ENCODE peak calls at places on chromosomes 1 and 21, in ten cellular contexts. B is brain microvascular endothelial cell, J is AG10803, K is AG04450, P is heart right ventricle, O is IMR-90, N is heart left ventricle, M is endothelial cell of umbilical vein, Z is NB4, U is fibroblast of mammary gland. D is an unnamed sample.

GRCh38 chr1:2592672-2593071 is 6.1 kb downstream of the PRXL2B start:
- DNase-seq in B (no peak), J (no peak), K (no peak), P (peak), O (no peak), N (no peak), M (no peak), Z (no peak), U (no peak), D (no peak)

GRCh38 chr1:198798923-198799386 is 160.1 kb downstream of the PTPRC start:
- DNase-seq in B (no peak), J (no peak), K (no peak), P (no peak), O (no peak), N (no peak), M (no peak), Z (peak), U (no peak), D (no peak)

GRCh38 chr1:41919764-41920397 is 1.2 kb upstream of the HIVEP3 start:
- DNase-seq in B (no peak), J (peak), K (no peak), P (peak), O (peak), N (peak), M (no peak), Z (peak), U (no peak), D (peak)

GRCh38 chr1:34868230-34869049 is 8.9 kb upstream of the SMIM12 start:
- DNase-seq in B (no peak), J (no peak), K (no peak), P (no peak), O (no peak), N (no peak), M (no peak), Z (no peak), U (no peak), D (no peak)

GRCh38 chr21:19995253-19995652 is 1003.0 kb upstream of the NCAM2 start:
- DNase-seq in B (no peak), J (no peak), K (no peak), P (no peak), O (no peak), N (no peak), M (no peak), Z (peak), U (no peak), D (no peak)

GRCh38 chr1:208027861-208028260 is 116.9 kb upstream of the CD34 start:
- DNase-seq in B (no peak), J (peak), K (no peak), P (no peak), O (no peak), N (no peak), M (no peak), Z (no peak), U (no peak), D (no peak)

GRCh38 chr1:164740021-164740526 is 181.1 kb downstream of the PBX1 start:
- DNase-seq in B (no peak), J (no peak), K (no peak), P (no peak), O (no peak), N (no peak), M (no peak), Z (no peak), U (no peak), D (no peak)

GRCh38 chr1:19453843-19454242 is 31.5 kb downstream of the CAPZB start:
- DNase-seq in B (no peak), J (no peak), K (no peak), P (no peak), O (no peak), N (no peak), M (no peak), Z (peak), U (no peak), D (no peak)

GRCh38 chr1:18100493-18101063 is 7.0 kb upstream of the IGSF21 start:
- DNase-seq in B (peak), J (peak), K (peak), P (peak), O (peak), N (no peak), M (peak), Z (peak), U (peak), D (peak)

GRCh38 chr1:4678318-4678717 is 23.9 kb downstream of the AJAP1 start:
- DNase-seq in B (peak), J (no peak), K (no peak), P (no peak), O (no peak), N (no peak), M (no peak), Z (no peak), U (no peak), D (no peak)

GRCh38 chr1:228697209-228698016 is 37.9 kb upstream of the RHOU start:
- DNase-seq in B (peak), J (peak), K (no peak), P (peak), O (peak), N (no peak), M (no peak), Z (peak), U (peak), D (no peak)

GRCh38 chr1:25895365-25895990 is 10.7 kb downstream of the STMN1 start:
- DNase-seq in B (peak), J (peak), K (peak), P (peak), O (peak), N (peak), M (peak), Z (peak), U (peak), D (peak)

GRCh38 chr1:107141491-107142369 is 891 bp downstream of the NTNG1 start:
- DNase-seq in B (peak), J (peak), K (peak), P (peak), O (peak), N (peak), M (peak), Z (peak), U (peak), D (no peak)

GRCh38 chr21:36858320-36858957 is 108.0 kb downstream of the HLCS start:
- DNase-seq in B (no peak), J (peak), K (no peak), P (no peak), O (peak), N (no peak), M (no peak), Z (no peak), U (no peak), D (no peak)

GRCh38 chr1:169874229-169874628 is 19.5 kb downstream of the SCYL3 start:
- DNase-seq in B (no peak), J (peak), K (peak), P (no peak), O (peak), N (no peak), M (no peak), Z (no peak), U (peak), D (no peak)

GRCh38 chr1:61238371-61238689 is 156.0 kb downstream of the NFIA start:
- DNase-seq in B (no peak), J (no peak), K (no peak), P (no peak), O (no peak), N (no peak), M (no peak), Z (no peak), U (no peak), D (no peak)

GRCh38 chr1:229793488-229793887 is 167.4 kb downstream of the URB2 start:
- DNase-seq in B (no peak), J (no peak), K (no peak), P (no peak), O (no peak), N (no peak), M (no peak), Z (no peak), U (no peak), D (no peak)

GRCh38 chr1:154608522-154609294 is 722 bp upstream of the ADAR start:
- DNase-seq in B (peak), J (peak), K (no peak), P (peak), O (peak), N (peak), M (peak), Z (peak), U (peak), D (no peak)

GRCh38 chr1:86872086-86872485 is 41.8 kb downstream of the SELENOF start:
- DNase-seq in B (peak), J (peak), K (peak), P (no peak), O (peak), N (no peak), M (no peak), Z (no peak), U (peak), D (no peak)

GRCh38 chr1:214720561-214720960 is 117.6 kb downstream of the CENPF start:
- DNase-seq in B (no peak), J (no peak), K (peak), P (no peak), O (peak), N (no peak), M (no peak), Z (no peak), U (peak), D (no peak)

GRCh38 chr1:65904681-65905083 is 112.0 kb downstream of the PDE4B start:
- DNase-seq in B (peak), J (peak), K (no peak), P (no peak), O (peak), N (no peak), M (no peak), Z (no peak), U (no peak), D (no peak)

DNA sequence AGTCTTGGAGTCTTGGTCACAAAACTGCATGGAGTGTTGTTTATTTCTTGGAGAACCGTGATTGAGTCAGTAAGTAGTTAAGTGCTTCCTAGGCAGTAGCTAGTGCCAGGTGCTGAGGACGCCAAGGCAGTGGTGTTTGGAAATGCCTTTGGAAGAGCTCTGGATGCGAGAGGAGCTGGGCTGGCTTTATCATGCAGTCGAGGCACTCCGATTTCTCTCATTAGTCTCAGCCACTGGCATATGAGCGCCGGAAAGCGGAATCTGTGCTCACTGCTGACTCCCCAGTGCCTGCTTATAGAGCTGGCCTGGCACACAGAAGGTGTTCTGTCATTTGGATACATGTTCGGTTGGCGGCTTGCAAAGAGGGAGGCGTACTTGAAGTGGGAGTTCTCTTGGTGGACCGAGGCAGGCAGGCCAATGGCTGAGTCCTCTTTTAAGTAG is 3.6 kb downstream of the TENT5C start:
- DNase-seq in B (no peak), J (peak), K (no peak), P (peak), O (peak), N (no peak), M (no peak), Z (peak), U (peak), D (no peak)
- TF ChIP-seq CTCF in B (no peak), J (no peak), K (no peak), P (no peak), O (no peak), N (no peak), M (no peak), Z (no peak), U (no peak), D (no peak)

DNA sequence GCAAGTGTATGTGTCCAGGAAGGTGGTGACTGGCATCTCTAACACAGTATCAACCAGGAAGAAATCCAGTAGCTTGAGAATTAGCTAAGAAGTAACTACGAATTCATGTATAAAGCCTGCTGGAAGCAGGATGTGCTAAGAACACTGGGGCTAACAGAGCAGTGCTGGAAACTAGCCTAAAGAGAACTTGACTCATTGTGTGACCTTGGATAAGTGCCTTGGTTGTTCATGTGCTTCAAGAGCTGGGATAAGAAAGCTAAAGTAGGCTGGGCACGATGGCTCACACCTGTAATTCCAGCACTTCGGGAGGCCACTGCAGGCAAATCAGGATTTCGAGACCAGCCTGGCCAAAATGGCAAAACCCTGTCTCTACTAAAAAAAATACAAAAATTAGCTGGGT is 186.9 kb downstream of the RRAGC start:
- DNase-seq in B (no peak), J (no peak), K (no peak), P (no peak), O (no peak), N (no peak), M (no peak), Z (no peak), U (peak), D (no peak)
- H3K4me3 ChIP-seq in B (no peak), J (no peak), K (no peak), P (no peak), O (no peak), N (no peak), M (no peak), Z (no peak), U (no peak), D (no peak)

GRCh38 chr1:43312212-43312623 is 11.4 kb downstream of the TIE1 start:
- DNase-seq in B (no peak), J (no peak), K (no peak), P (no peak), O (no peak), N (no peak), M (no peak), Z (no peak), U (no peak), D (no peak)
- TF ChIP-seq CTCF in B (no peak), J (no peak), K (no peak), P (no peak), O (no peak), N (no peak), M (no peak), Z (no peak), U (no peak), D (no peak)

GRCh38 chr1:9595156-9595967 is 6.7 kb downstream of the TMEM201 start:
- DNase-seq in B (no peak), J (no peak), K (no peak), P (no peak), O (no peak), N (no peak), M (no peak), Z (no peak), U (no peak), D (no peak)
- H3K4me3 ChIP-seq in B (no peak), J (no peak), K (no peak), P (no peak), O (no peak), N (no peak), M (no peak), Z (no peak), U (no peak), D (no peak)

DNA sequence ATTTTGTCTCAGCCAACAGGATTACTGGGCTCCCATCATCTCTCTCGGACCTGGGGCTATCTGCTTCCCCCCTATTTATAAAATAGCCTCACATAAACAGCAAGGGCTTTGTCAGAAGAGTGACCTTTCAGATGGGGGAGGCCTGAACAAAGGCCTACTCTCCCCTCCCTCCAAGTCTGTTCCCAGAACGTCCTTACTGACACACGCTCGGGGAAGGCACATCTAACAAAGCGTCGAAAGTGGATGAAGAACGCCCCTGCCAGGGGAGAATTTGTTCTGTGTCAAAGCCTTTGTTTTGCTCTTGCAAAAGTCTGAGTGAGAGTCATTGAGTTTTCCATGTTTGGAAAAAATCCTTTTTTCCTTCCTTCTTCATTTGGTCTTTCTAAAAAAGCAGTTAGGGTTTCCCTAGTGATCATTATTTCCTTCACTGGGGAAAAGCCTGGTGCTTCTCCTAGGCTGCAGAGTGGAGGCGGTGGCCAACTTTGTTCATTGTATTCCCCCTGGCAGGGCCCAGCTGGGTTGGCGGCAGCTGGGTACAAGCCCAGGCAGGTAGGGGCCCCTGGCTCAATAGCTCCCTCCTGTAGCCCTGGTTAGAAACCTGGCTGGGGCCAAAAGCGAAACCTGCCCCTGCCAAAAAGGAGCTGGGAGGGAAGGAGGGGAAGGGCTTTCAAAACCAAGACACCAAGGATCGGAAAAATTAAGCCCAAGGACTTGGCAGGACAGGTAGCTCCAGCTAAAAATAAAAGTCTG is 81.1 kb downstream of the ITPKB start:
- DNase-seq in B (no peak), J (no peak), K (no peak), P (no peak), O (no peak), N (peak), M (no peak), Z (no peak), U (no peak), D (no peak)
- TF ChIP-seq CTCF in B (no peak), J (no peak), K (no peak), P (no peak), O (no peak), N (no peak), M (no peak), Z (no peak), U (no peak), D (no peak)

GRCh38 chr1:8343464-8344001 is 25.6 kb downstream of the SLC45A1 start:
- DNase-seq in B (peak), J (peak), K (peak), P (peak), O (peak), N (no peak), M (peak), Z (no peak), U (peak), D (no peak)
- H3K4me3 ChIP-seq in B (peak), J (peak), K (peak), P (peak), O (no peak), N (peak), M (no peak), Z (no peak), U (peak), D (no peak)

GRCh38 chr1:236540813-236541465 is 17.2 kb downstream of the LGALS8 start:
- DNase-seq in B (no peak), J (no peak), K (no peak), P (no peak), O (no peak), N (no peak), M (no peak), Z (no peak), U (no peak), D (no peak)

GRCh38 chr1:236545621-236546169 is 21.9 kb downstream of the LGALS8 start:
- DNase-seq in B (no peak), J (no peak), K (no peak), P (no peak), O (no peak), N (no peak), M (no peak), Z (no peak), U (no peak), D (no peak)

GRCh38 chr1:236541710-236542109 is 17.9 kb downstream of the LGALS8 start:
- DNase-seq in B (no peak), J (no peak), K (no peak), P (no peak), O (no peak), N (no peak), M (no peak), Z (no peak), U (no peak), D (no peak)

GRCh38 chr1:236543065-236543669 is 19.4 kb downstream of the LGALS8 start:
- DNase-seq in B (no peak), J (no peak), K (no peak), P (no peak), O (no peak), N (no peak), M (no peak), Z (no peak), U (no peak), D (no peak)
- TF ChIP-seq CTCF in B (peak), J (peak), K (no peak), P (peak), O (no peak), N (no peak), M (no peak), Z (peak), U (peak), D (no peak)

D was measured in GM12864.